ENCODE peak calls at places on chromosomes 7 and 10, in eight cellular contexts. V, H, Q, T, K, W, P and N are unnamed samples.
A peak's percentile ranks its signal among the peaks of the same experiment; 100 is the strongest.

GRCh38 chr7:30157217-30157616 is 22.4 kb downstream of the MTURN start:
- DNase-seq in V (no peak), H (no peak), Q (no peak), T (no peak), K (no peak), W (no peak), P (no peak), N (no peak)

GRCh38 chr10:50552771-50553535 is 70.8 kb downstream of the SGMS1 start:
- DNase-seq in V (no peak), H (peak; percentile 65), Q (no peak), T (no peak), K (no peak), W (peak; percentile 74), P (no peak), N (peak; percentile 63)

GRCh38 chr7:137544450-137545058 is 201.0 kb upstream of the PTN start:
- DNase-seq in V (peak; percentile 34), H (no peak), Q (no peak), T (no peak), K (no peak), W (peak; percentile 29), P (no peak), N (no peak)

GRCh38 chr7:116425647-116426209 is 73.8 kb upstream of the CAV2 start:
- DNase-seq in V (no peak), H (no peak), Q (no peak), T (no peak), K (no peak), W (no peak), P (no peak), N (no peak)

GRCh38 chr7:47739901-47740300 is 158.0 kb upstream of the TNS3 start:
- DNase-seq in V (no peak), H (no peak), Q (no peak), T (no peak), K (no peak), W (no peak), P (no peak), N (no peak)

GRCh38 chr7:31955021-31955420 is 115.2 kb downstream of the PDE1C start:
- DNase-seq in V (no peak), H (no peak), Q (no peak), T (no peak), K (no peak), W (no peak), P (no peak), N (no peak)

GRCh38 chr7:64875658-64876406 is 27.2 kb upstream of the ZNF273 start:
- DNase-seq in V (peak; percentile 10), H (no peak), Q (no peak), T (no peak), K (no peak), W (no peak), P (no peak), N (no peak)

GRCh38 chr10:131774618-131775443 is 126.0 kb upstream of the PPP2R2D start:
- DNase-seq in V (no peak), H (peak; percentile 30), Q (no peak), T (no peak), K (no peak), W (no peak), P (no peak), N (no peak)

GRCh38 chr7:38669965-38670520 is 38.9 kb upstream of the AMPH start:
- DNase-seq in V (no peak), H (no peak), Q (no peak), T (no peak), K (no peak), W (peak; percentile 36), P (no peak), N (no peak)